ENCODE peak calls at places on chromosome 7, in five cellular contexts. X is SK-N-MC; J is AG08395; I is activated CD4-positive, alpha-beta memory T cell treated with anti-CD3 and anti-CD28 coated beads, Interleukin-2, amount 10 ng/mL, durations not matched to agents 7 days and 5 days; B is LHCN-M2. S is an unnamed sample.

GRCh38 chr7:21543528-21544302 is 876 bp downstream of the DNAH11 start:
- DNase-seq in X (no peak), J (no peak), I (peak), B (no peak), S (peak)

GRCh38 chr7:130723784-130724183 is 10.2 kb downstream of the KLF14 start:
- DNase-seq in X (peak), J (no peak), I (no peak), B (peak), S (no peak)

GRCh38 chr7:47937065-47937687 is 11.1 kb downstream of the PKD1L1 start:
- DNase-seq in X (no peak), J (no peak), I (peak), B (no peak), S (no peak)

GRCh38 chr7:12296051-12296570 is 85.0 kb downstream of the TMEM106B start:
- DNase-seq in X (no peak), J (no peak), I (no peak), B (no peak), S (no peak)

GRCh38 chr7:53657586-53657985 is 622.2 kb downstream of the POM121L12 start:
- DNase-seq in X (no peak), J (no peak), I (no peak), B (peak), S (no peak)

GRCh38 chr7:133827707-133828580 is 299.2 kb upstream of the LRGUK start:
- DNase-seq in X (no peak), J (no peak), I (no peak), B (no peak), S (no peak)

GRCh38 chr7:80833289-80834104 is 85.4 kb downstream of the SEMA3C start:
- DNase-seq in X (no peak), J (peak), I (no peak), B (peak), S (no peak)

GRCh38 chr7:2508327-2509231 is 11.0 kb upstream of the LFNG start:
- DNase-seq in X (no peak), J (peak), I (peak), B (peak), S (peak)

GRCh38 chr7:18013936-18014335 is 13.7 kb downstream of the PRPS1L1 start:
- DNase-seq in X (no peak), J (no peak), I (no peak), B (peak), S (no peak)

GRCh38 chr7:132800522-132800921 is 224.3 kb upstream of the PLXNA4 start:
- DNase-seq in X (no peak), J (no peak), I (no peak), B (no peak), S (no peak)

GRCh38 chr7:33639552-33640197 is 265.7 kb upstream of the BMPER start:
- DNase-seq in X (peak), J (peak), I (no peak), B (peak), S (no peak)

GRCh38 chr7:12386237-12386839 is 17.3 kb downstream of the VWDE start:
- DNase-seq in X (no peak), J (no peak), I (no peak), B (no peak), S (no peak)

GRCh38 chr7:75038508-75038907 is 35.1 kb downstream of the RCC1L start:
- DNase-seq in X (no peak), J (no peak), I (no peak), B (no peak), S (no peak)

GRCh38 chr7:43756368-43757072 is 2.0 kb upstream of the BLVRA start:
- DNase-seq in X (no peak), J (peak), I (no peak), B (peak), S (no peak)

GRCh38 chr7:16129431-16130126 is 291.8 kb downstream of the CRPPA start:
- DNase-seq in X (no peak), J (peak), I (no peak), B (peak), S (no peak)

GRCh38 chr7:33872870-33873269 is 32.5 kb upstream of the BMPER start:
- DNase-seq in X (no peak), J (no peak), I (no peak), B (peak), S (no peak)

GRCh38 chr7:92639213-92639896 is 49.2 kb upstream of the FAM133B start:
- DNase-seq in X (no peak), J (no peak), I (peak), B (peak), S (peak)

GRCh38 chr7:3588341-3588740 is 287.3 kb downstream of the SDK1 start:
- DNase-seq in X (no peak), J (no peak), I (no peak), B (no peak), S (no peak)